ENCODE peak calls at places on chromosomes 13 and 19, in nine cellular contexts. G is fibroblast of lung; B is neuronal stem cell; C is fibroblast of villous mesenchyme; A is lower leg skin; E is sigmoid colon; P is effector memory CD4-positive, alpha-beta T cell; T is GM12865; D is mesendoderm. H is an unnamed sample.

GRCh38 chr19:34662919-34663318 is 14.0 kb downstream of the SCGB2B2 start:
- DNase-seq in G (no peak), B (no peak), C (peak; percentile 17), A (no peak), E (no peak), P (no peak), T (peak; percentile 56), D (peak; percentile 42), H (no peak)

GRCh38 chr19:3118232-3119070 is 17.4 kb upstream of the GNA15 start:
- DNase-seq in G (no peak), B (no peak), C (no peak), A (no peak), E (no peak), P (no peak), T (no peak), D (no peak), H (no peak)

GRCh38 chr19:3944018-3944721 is 11.3 kb downstream of the NMRK2 start:
- DNase-seq in G (no peak), B (no peak), C (no peak), A (no peak), E (no peak), P (no peak), T (no peak), D (no peak), H (no peak)

GRCh38 chr13:24141333-24141910 is 19.1 kb upstream of the SPATA13 start:
- DNase-seq in G (no peak), B (no peak), C (no peak), A (no peak), E (no peak), P (no peak), T (no peak), D (peak; percentile 91), H (no peak)

GRCh38 chr13:43009506-43009905 is 13.9 kb upstream of the DNAJC15 start:
- DNase-seq in G (peak; percentile 25), B (no peak), C (peak; percentile 39), A (no peak), E (no peak), P (no peak), T (no peak), D (no peak), H (no peak)

GRCh38 chr13:44165172-44165894 is 208.3 kb upstream of the SERP2 start:
- DNase-seq in G (no peak), B (no peak), C (no peak), A (no peak), E (no peak), P (no peak), T (no peak), D (no peak), H (no peak)

GRCh38 chr13:105030851-105031250 is 1504.6 kb downstream of the EFNB2 start:
- DNase-seq in G (no peak), B (no peak), C (no peak), A (no peak), E (no peak), P (no peak), T (no peak), D (no peak), H (no peak)

GRCh38 chr13:45113809-45114208 is 6.5 kb upstream of the GTF2F2 start:
- DNase-seq in G (no peak), B (no peak), C (no peak), A (no peak), E (no peak), P (no peak), T (no peak), D (no peak), H (no peak)

GRCh38 chr13:95239293-95239692 is 62.0 kb downstream of the ABCC4 start:
- DNase-seq in G (no peak), B (no peak), C (peak; percentile 93), A (no peak), E (no peak), P (no peak), T (no peak), D (no peak), H (no peak)

GRCh38 chr19:30754162-30754561 is 382.0 kb downstream of the ZNF536 start:
- DNase-seq in G (no peak), B (no peak), C (no peak), A (no peak), E (no peak), P (no peak), T (no peak), D (no peak), H (no peak)

GRCh38 chr13:29845440-29846056 is 4.9 kb downstream of the UBL3 start:
- DNase-seq in G (peak; percentile 27), B (no peak), C (peak; percentile 33), A (no peak), E (no peak), P (no peak), T (no peak), D (no peak), H (no peak)

GRCh38 chr13:26600345-26600761 is 42.9 kb downstream of the WASF3 start:
- DNase-seq in G (peak; percentile 42), B (no peak), C (peak; percentile 76), A (peak; percentile 18), E (peak; percentile 75), P (no peak), T (no peak), D (no peak), H (peak; percentile 42)

GRCh38 chr19:33394006-33394722 is 20.7 kb downstream of the CEBPG start:
- DNase-seq in G (peak; percentile 74), B (no peak), C (peak; percentile 67), A (peak; percentile 73), E (peak; percentile 86), P (no peak), T (no peak), D (no peak), H (peak; percentile 37)

GRCh38 chr13:30668305-30668704 is 50.6 kb downstream of the USPL1 start:
- DNase-seq in G (no peak), B (no peak), C (no peak), A (no peak), E (no peak), P (no peak), T (peak; percentile 39), D (no peak), H (no peak)

DNA sequence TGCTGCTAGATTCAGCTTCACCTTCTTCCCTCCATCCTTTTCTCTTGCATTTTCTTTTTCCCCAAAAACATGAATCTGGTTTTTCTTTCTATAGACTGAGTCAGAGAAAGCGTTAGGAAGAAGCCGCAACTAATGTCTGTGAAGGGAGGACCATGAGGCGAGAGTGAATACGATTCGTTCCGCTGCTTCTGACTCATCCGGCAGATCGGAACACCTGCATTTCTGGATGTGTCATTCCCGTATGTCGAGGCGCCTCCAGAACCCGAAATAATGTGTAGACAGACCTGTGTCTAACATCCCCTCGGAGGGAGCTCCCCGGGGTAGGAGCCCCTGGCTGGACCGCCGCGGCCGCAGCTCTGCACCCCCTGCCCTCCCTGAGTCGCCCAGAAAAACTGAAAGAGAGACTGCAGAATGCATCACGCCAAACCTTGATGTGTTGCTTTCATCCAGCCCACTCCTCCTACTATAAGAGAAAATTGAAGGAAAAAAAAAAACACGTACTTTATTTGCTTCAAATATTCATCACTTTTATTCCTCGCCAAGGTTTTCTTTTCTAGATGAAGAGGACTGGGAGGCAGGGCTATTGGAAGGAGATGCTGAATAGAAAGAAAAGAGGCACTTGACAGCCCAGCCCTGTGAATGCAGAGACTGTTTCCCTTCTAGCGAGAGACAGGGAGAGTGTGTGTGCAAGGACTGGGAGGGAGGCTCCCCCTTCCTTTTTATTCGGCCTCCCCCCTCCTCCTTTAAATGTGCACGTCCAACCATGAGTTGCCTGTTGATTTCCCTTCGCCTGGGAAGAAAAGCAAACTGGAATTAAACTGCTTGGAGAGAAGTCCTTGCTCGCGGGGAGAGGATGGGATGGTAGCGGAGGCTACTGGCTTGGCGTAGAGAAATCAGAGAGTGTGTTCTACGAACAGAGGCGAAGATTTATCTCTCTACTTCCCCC is 610 bp upstream of the PCDH17 start:
- DNase-seq in G (peak; percentile 83), B (no peak), C (no peak), A (no peak), E (no peak), P (no peak), T (no peak), D (peak; percentile 30), H (no peak)
- H3K4me3 ChIP-seq in G (peak overlapping the region; percentile 56), B (peak overlapping the region; percentile 56), C (peak overlapping the region; percentile 33), A (peak overlapping the region; percentile 1), E (peak overlapping the region; percentile 31), P (peak overlapping the region; percentile 53), T (no peak overlapping the region), D (peak overlapping the region; percentile 67), H (peak overlapping the region; percentile 63)

DNA sequence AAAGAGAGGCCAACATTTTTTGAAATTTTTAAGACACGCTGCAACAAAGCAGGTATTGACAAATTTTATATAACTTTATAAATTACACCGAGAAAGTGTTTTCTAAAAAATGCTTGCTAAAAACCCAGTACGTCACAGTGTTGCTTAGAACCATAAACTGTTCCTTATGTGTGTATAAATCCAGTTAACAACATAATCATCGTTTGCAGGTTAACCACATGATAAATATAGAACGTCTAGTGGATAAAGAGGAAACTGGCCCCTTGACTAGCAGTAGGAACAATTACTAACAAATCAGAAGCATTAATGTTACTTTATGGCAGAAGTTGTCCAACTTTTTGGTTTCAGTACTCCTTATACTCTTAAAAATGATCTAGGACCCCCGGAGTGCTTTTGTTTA is 1.2 kb downstream of the BRCA2 start:
- DNase-seq in G (no peak), B (no peak), C (peak; percentile 28), A (no peak), E (no peak), P (no peak), T (no peak), D (no peak), H (no peak)
- H3K4me3 ChIP-seq in G (peak overlapping the region; percentile 84), B (peak overlapping the region; percentile 86), C (peak overlapping the region; percentile 93), A (no peak overlapping the region), E (no peak overlapping the region), P (peak overlapping the region; percentile 82), T (peak overlapping the region; percentile 75), D (peak overlapping the region; percentile 89), H (peak overlapping the region; percentile 85)

DNA sequence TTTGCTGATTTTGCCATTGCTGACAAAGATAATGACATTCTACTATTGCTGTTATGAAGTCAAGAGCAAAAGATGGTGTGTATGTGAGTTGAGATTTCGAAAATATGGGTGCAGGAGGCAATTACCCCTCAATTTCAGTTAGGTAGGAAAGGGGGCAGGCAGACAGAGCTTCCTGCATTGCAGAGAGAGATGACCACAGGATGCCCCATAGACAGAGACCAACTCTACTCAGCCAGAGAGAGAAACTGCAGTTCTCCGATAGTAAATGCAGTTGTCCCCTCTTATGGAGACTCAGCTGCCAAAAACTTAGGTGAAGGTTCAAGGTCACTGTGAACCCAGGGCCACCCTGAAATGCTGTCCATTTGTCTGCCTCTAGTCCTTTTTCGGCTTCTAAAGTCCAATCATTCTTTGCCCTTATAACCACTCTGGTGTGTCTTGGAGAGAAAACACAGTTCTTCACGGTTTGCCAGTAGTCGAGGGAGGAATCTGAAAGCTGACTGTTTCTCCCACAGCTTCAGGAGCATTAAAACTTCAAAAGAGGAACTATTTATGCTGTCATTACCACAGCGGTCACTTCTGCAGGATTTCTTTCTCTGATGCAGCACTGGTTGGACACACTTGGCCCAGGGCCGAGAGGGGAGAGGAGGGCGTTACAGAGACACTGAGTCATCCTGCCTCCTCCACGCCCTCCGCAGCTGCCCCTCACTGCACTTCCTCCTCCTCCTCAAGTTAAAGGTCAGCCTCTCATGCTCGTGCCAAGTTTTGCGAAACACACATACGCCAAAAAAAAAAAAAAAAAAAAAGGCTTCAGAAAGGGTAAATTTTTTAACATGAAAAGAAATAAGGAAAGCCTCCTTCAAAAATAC is 264.3 kb downstream of the FOXO1 start:
- DNase-seq in G (peak; percentile 97), B (no peak), C (peak; percentile 99), A (peak; percentile 95), E (peak; percentile 99), P (no peak), T (peak; percentile 85), D (peak; percentile 48), H (peak; percentile 99)
- H3K4me3 ChIP-seq in G (peak overlapping the region; percentile 38), B (no peak overlapping the region), C (no peak overlapping the region), A (no peak overlapping the region), E (no peak overlapping the region), P (no peak overlapping the region), T (no peak overlapping the region), D (no peak overlapping the region), H (no peak overlapping the region)

GRCh38 chr19:38255759-38256052 is 468 bp downstream of the PPP1R14A start:
- DNase-seq in G (peak; percentile 6), B (no peak), C (no peak), A (no peak), E (no peak), P (no peak), T (no peak), D (peak; percentile 28), H (no peak)
- H3K4me3 ChIP-seq in G (peak overlapping the region; percentile 53), B (no peak overlapping the region), C (peak overlapping the region; percentile 59), A (peak overlapping the region; percentile 2), E (peak overlapping the region; percentile 60), P (no peak overlapping the region), T (no peak overlapping the region), D (no peak overlapping the region), H (no peak overlapping the region)

H was measured in skeletal muscle cell.